ENCODE peak calls at places on chromosomes 16 and 17, in eight cellular contexts. One of them, this sample, is unnamed. For H3K9me3 and H3K4me1, the result is how much of the 10 kb centered on the place peaks cover.

GRCh38 chr17:77531002-77531401 is 390.2 kb downstream of the SEC14L1 start:
- DNase-seq in esophagus squamous epithelium: no peak
- DNase-seq in upper lobe of right lung: no peak
- DNase-seq in left ventricle myocardium inferior: no peak
- DNase-seq in BE2C: no peak
- DNase-seq in A549: no peak
- DNase-seq in transverse colon: no peak
- DNase-seq in ascending aorta: no peak
- DNase-seq in this sample: no peak

GRCh38 chr16:85607331-85607765 is 5.8 kb upstream of the GSE1 start:
- DNase-seq in esophagus squamous epithelium: no peak
- DNase-seq in upper lobe of right lung: no peak
- DNase-seq in left ventricle myocardium inferior: no peak
- DNase-seq in BE2C: peak
- DNase-seq in A549: no peak
- DNase-seq in transverse colon: peak
- DNase-seq in ascending aorta: no peak
- DNase-seq in this sample: no peak

GRCh38 chr17:67959510-67959909 is 36.8 kb downstream of the C17orf58 start:
- DNase-seq in esophagus squamous epithelium: no peak
- DNase-seq in upper lobe of right lung: no peak
- DNase-seq in left ventricle myocardium inferior: no peak
- DNase-seq in BE2C: no peak
- DNase-seq in A549: no peak
- DNase-seq in transverse colon: peak
- DNase-seq in ascending aorta: no peak
- DNase-seq in this sample: no peak

GRCh38 chr16:63289834-63290460 is 1253.7 kb upstream of the CDH8 start:
- DNase-seq in esophagus squamous epithelium: no peak
- DNase-seq in upper lobe of right lung: peak
- DNase-seq in left ventricle myocardium inferior: no peak
- DNase-seq in BE2C: peak
- DNase-seq in A549: peak
- DNase-seq in transverse colon: peak
- DNase-seq in ascending aorta: no peak
- DNase-seq in this sample: no peak

GRCh38 chr16:4264546-4264945 is 8.3 kb downstream of the TFAP4 start:
- DNase-seq in esophagus squamous epithelium: no peak
- DNase-seq in upper lobe of right lung: no peak
- DNase-seq in left ventricle myocardium inferior: no peak
- DNase-seq in BE2C: peak
- DNase-seq in A549: no peak
- DNase-seq in transverse colon: peak
- DNase-seq in ascending aorta: no peak
- DNase-seq in this sample: no peak

GRCh38 chr17:78777886-78778285 is 4.2 kb downstream of the CYTH1 start:
- DNase-seq in esophagus squamous epithelium: no peak
- DNase-seq in upper lobe of right lung: no peak
- DNase-seq in left ventricle myocardium inferior: no peak
- DNase-seq in BE2C: no peak
- DNase-seq in A549: no peak
- DNase-seq in transverse colon: no peak
- DNase-seq in ascending aorta: no peak
- DNase-seq in this sample: no peak

GRCh38 chr17:57715981-57716380 is 29.1 kb downstream of the CCDC182 start:
- DNase-seq in esophagus squamous epithelium: no peak
- DNase-seq in upper lobe of right lung: no peak
- DNase-seq in left ventricle myocardium inferior: no peak
- DNase-seq in BE2C: no peak
- DNase-seq in A549: no peak
- DNase-seq in transverse colon: no peak
- DNase-seq in ascending aorta: peak
- DNase-seq in this sample: no peak

GRCh38 chr16:555528-556478 is 4.4 kb upstream of the PRR35 start:
- DNase-seq in esophagus squamous epithelium: no peak
- DNase-seq in upper lobe of right lung: no peak
- DNase-seq in left ventricle myocardium inferior: no peak
- DNase-seq in BE2C: peak
- DNase-seq in A549: no peak
- DNase-seq in transverse colon: no peak
- DNase-seq in ascending aorta: no peak
- DNase-seq in this sample: no peak

GRCh38 chr17:60047590-60047989 is 31.1 kb downstream of the HEATR6 start:
- DNase-seq in esophagus squamous epithelium: no peak
- DNase-seq in upper lobe of right lung: no peak
- DNase-seq in left ventricle myocardium inferior: no peak
- DNase-seq in BE2C: no peak
- DNase-seq in A549: no peak
- DNase-seq in transverse colon: no peak
- DNase-seq in ascending aorta: no peak
- DNase-seq in this sample: no peak

GRCh38 chr16:56400458-56400857 is 24.9 kb downstream of the AMFR start:
- DNase-seq in esophagus squamous epithelium: no peak
- DNase-seq in upper lobe of right lung: no peak
- DNase-seq in left ventricle myocardium inferior: no peak
- DNase-seq in BE2C: no peak
- DNase-seq in A549: no peak
- DNase-seq in transverse colon: no peak
- DNase-seq in ascending aorta: no peak
- DNase-seq in this sample: no peak

GRCh38 chr17:39306509-39307212 is 80.9 kb upstream of the STAC2 start:
- DNase-seq in esophagus squamous epithelium: no peak
- DNase-seq in upper lobe of right lung: no peak
- DNase-seq in left ventricle myocardium inferior: no peak
- DNase-seq in BE2C: no peak
- DNase-seq in A549: no peak
- DNase-seq in transverse colon: no peak
- DNase-seq in ascending aorta: no peak
- DNase-seq in this sample: no peak

GRCh38 chr17:76513306-76513692 is 12.1 kb upstream of the RHBDF2 start:
- DNase-seq in esophagus squamous epithelium: no peak
- DNase-seq in upper lobe of right lung: no peak
- DNase-seq in left ventricle myocardium inferior: no peak
- DNase-seq in BE2C: no peak
- DNase-seq in A549: no peak
- DNase-seq in transverse colon: no peak
- DNase-seq in ascending aorta: no peak
- DNase-seq in this sample: no peak

GRCh38 chr16:58249780-58250478 is 44.9 kb downstream of the PRSS54 start:
- DNase-seq in esophagus squamous epithelium: no peak
- DNase-seq in upper lobe of right lung: peak
- DNase-seq in left ventricle myocardium inferior: peak
- DNase-seq in BE2C: peak
- DNase-seq in A549: peak
- DNase-seq in transverse colon: peak
- DNase-seq in ascending aorta: peak
- DNase-seq in this sample: peak

GRCh38 chr17:30095507-30096244 is 20.9 kb upstream of the NSRP1 start:
- DNase-seq in esophagus squamous epithelium: no peak
- DNase-seq in upper lobe of right lung: no peak
- DNase-seq in left ventricle myocardium inferior: no peak
- DNase-seq in BE2C: no peak
- DNase-seq in A549: peak
- DNase-seq in transverse colon: no peak
- DNase-seq in ascending aorta: no peak
- DNase-seq in this sample: no peak

GRCh38 chr17:48577946-48578615 is at the start of gene HOXB4:
- DNase-seq in esophagus squamous epithelium: no peak
- DNase-seq in upper lobe of right lung: no peak
- DNase-seq in left ventricle myocardium inferior: peak
- DNase-seq in BE2C: no peak
- DNase-seq in A549: no peak
- DNase-seq in transverse colon: peak
- DNase-seq in ascending aorta: peak
- DNase-seq in this sample: no peak

GRCh38 chr17:5135726-5136579 is 20.1 kb downstream of the USP6 start:
- DNase-seq in esophagus squamous epithelium: no peak
- DNase-seq in upper lobe of right lung: no peak
- DNase-seq in left ventricle myocardium inferior: no peak
- DNase-seq in BE2C: no peak
- DNase-seq in A549: no peak
- DNase-seq in transverse colon: no peak
- DNase-seq in ascending aorta: no peak
- DNase-seq in this sample: no peak

DNA sequence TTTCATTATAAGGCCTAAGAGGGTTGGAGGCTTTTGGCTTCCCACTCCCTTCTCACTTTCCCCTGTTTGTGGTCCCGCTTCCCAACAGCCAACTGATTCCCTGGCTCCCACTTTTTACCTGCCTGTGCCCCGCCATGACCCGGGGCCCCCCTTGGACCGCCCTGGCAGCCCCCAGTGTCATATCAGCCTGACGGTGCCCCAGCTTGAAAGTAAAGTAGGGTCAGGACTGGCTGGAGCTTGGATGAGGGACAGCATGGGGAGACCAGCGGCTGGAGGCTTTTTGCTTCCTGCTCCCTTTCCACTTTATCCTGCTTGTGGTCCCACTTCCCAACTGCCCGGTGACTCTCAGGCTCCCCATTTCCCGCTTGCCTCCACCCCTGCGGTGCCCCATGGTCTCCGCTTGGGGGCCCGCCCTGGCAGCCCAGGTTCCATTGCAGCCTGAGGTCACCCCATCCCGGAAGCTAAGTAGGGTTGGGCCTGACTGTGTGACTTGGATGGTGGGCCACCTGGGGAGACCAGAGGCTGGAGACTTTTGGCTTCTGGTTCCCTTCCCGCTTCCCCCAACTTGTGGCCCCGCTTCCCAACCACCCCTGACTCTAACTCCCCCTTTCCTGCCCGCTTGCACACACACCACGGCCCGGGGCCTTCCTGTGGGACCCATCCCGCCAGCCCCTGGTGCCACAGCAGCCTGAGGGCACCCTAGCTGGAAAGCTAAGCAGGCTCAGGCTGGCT is 2274.7 kb downstream of the TP53TG3F start:
- DNase-seq in esophagus squamous epithelium: no peak
- DNase-seq in upper lobe of right lung: no peak
- DNase-seq in left ventricle myocardium inferior: no peak
- DNase-seq in BE2C: no peak
- DNase-seq in A549: no peak
- DNase-seq in transverse colon: no peak
- DNase-seq in ascending aorta: peak
- DNase-seq in this sample: no peak
- H3K9me3 ChIP-seq in esophagus squamous epithelium: under half
- H3K9me3 ChIP-seq in upper lobe of right lung: under half
- H3K9me3 ChIP-seq in left ventricle myocardium inferior: under half
- H3K9me3 ChIP-seq in BE2C: under half
- H3K9me3 ChIP-seq in A549: under half
- H3K9me3 ChIP-seq in transverse colon: under half
- H3K9me3 ChIP-seq in ascending aorta: under half
- H3K9me3 ChIP-seq in this sample: under half

DNA sequence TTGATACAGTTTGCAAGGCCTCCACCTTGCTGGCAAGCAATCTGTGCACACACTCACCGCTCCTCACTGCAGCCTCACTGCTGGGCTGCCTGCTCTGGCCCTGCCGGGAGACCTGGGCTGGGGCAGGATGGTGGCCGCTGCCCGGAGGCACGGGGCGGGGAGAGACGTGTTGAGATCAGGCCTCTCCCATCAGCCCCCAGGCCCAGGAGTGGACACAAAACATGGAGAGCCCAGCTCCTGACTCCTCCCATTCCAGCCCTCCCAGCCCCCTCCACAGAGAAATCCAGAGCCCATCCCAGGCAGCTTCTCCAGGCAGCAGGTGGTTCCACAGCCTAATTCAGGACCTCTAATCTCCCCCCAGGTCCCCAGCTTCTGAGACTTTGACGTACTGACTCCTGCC is 23.1 kb upstream of the RPL38 start:
- DNase-seq in esophagus squamous epithelium: no peak
- DNase-seq in upper lobe of right lung: no peak
- DNase-seq in left ventricle myocardium inferior: no peak
- DNase-seq in BE2C: no peak
- DNase-seq in A549: no peak
- DNase-seq in transverse colon: no peak
- DNase-seq in ascending aorta: no peak
- DNase-seq in this sample: no peak
- H3K4me1 ChIP-seq in esophagus squamous epithelium: under half
- H3K4me1 ChIP-seq in upper lobe of right lung: under half
- H3K4me1 ChIP-seq in left ventricle myocardium inferior: under half
- H3K4me1 ChIP-seq in BE2C: under half
- H3K4me1 ChIP-seq in A549: under half
- H3K4me1 ChIP-seq in transverse colon: under half
- H3K4me1 ChIP-seq in ascending aorta: under half
- H3K4me1 ChIP-seq in this sample: under half

GRCh38 chr17:69208640-69209039 is 20.0 kb downstream of the ABCA10 start:
- DNase-seq in esophagus squamous epithelium: no peak
- DNase-seq in upper lobe of right lung: no peak
- DNase-seq in left ventricle myocardium inferior: no peak
- DNase-seq in BE2C: no peak
- DNase-seq in A549: no peak
- DNase-seq in transverse colon: no peak
- DNase-seq in ascending aorta: no peak
- DNase-seq in this sample: no peak

GRCh38 chr17:69218986-69219385 is 9.6 kb downstream of the ABCA10 start:
- DNase-seq in esophagus squamous epithelium: no peak
- DNase-seq in upper lobe of right lung: no peak
- DNase-seq in left ventricle myocardium inferior: no peak
- DNase-seq in BE2C: no peak
- DNase-seq in A549: no peak
- DNase-seq in transverse colon: no peak
- DNase-seq in ascending aorta: no peak
- DNase-seq in this sample: no peak

GRCh38 chr17:69213059-69213813 is 15.4 kb downstream of the ABCA10 start:
- DNase-seq in esophagus squamous epithelium: no peak
- DNase-seq in upper lobe of right lung: no peak
- DNase-seq in left ventricle myocardium inferior: no peak
- DNase-seq in BE2C: no peak
- DNase-seq in A549: peak
- DNase-seq in transverse colon: no peak
- DNase-seq in ascending aorta: no peak
- DNase-seq in this sample: no peak
- TF ChIP-seq CTCF in esophagus squamous epithelium: no peak
- TF ChIP-seq CTCF in upper lobe of right lung: no peak
- TF ChIP-seq CTCF in left ventricle myocardium inferior: no peak
- TF ChIP-seq CTCF in BE2C: no peak
- TF ChIP-seq CTCF in A549: no peak
- TF ChIP-seq CTCF in transverse colon: no peak
- TF ChIP-seq CTCF in ascending aorta: no peak
- TF ChIP-seq CTCF in this sample: no peak

GRCh38 chr16:24011237-24011636 is 175.5 kb downstream of the PRKCB start:
- DNase-seq in esophagus squamous epithelium: no peak
- DNase-seq in upper lobe of right lung: no peak
- DNase-seq in left ventricle myocardium inferior: no peak
- DNase-seq in BE2C: no peak
- DNase-seq in A549: no peak
- DNase-seq in transverse colon: peak
- DNase-seq in ascending aorta: no peak
- DNase-seq in this sample: no peak

GRCh38 chr16:24009955-24010354 is 174.2 kb downstream of the PRKCB start:
- DNase-seq in esophagus squamous epithelium: no peak
- DNase-seq in upper lobe of right lung: no peak
- DNase-seq in left ventricle myocardium inferior: no peak
- DNase-seq in BE2C: no peak
- DNase-seq in A549: no peak
- DNase-seq in transverse colon: no peak
- DNase-seq in ascending aorta: no peak
- DNase-seq in this sample: no peak

GRCh38 chr16:24013054-24013636 is 177.4 kb downstream of the PRKCB start:
- DNase-seq in esophagus squamous epithelium: no peak
- DNase-seq in upper lobe of right lung: no peak
- DNase-seq in left ventricle myocardium inferior: no peak
- DNase-seq in BE2C: no peak
- DNase-seq in A549: no peak
- DNase-seq in transverse colon: no peak
- DNase-seq in ascending aorta: no peak
- DNase-seq in this sample: no peak

GRCh38 chr16:24009060-24009459 is 173.3 kb downstream of the PRKCB start:
- DNase-seq in esophagus squamous epithelium: no peak
- DNase-seq in upper lobe of right lung: no peak
- DNase-seq in left ventricle myocardium inferior: no peak
- DNase-seq in BE2C: no peak
- DNase-seq in A549: no peak
- DNase-seq in transverse colon: no peak
- DNase-seq in ascending aorta: no peak
- DNase-seq in this sample: no peak

GRCh38 chr16:24010440-24011089 is 174.8 kb downstream of the PRKCB start:
- DNase-seq in esophagus squamous epithelium: peak
- DNase-seq in upper lobe of right lung: peak
- DNase-seq in left ventricle myocardium inferior: peak
- DNase-seq in BE2C: peak
- DNase-seq in A549: peak
- DNase-seq in transverse colon: peak
- DNase-seq in ascending aorta: peak
- DNase-seq in this sample: peak
- H3K9me3 ChIP-seq in esophagus squamous epithelium: under half
- H3K9me3 ChIP-seq in upper lobe of right lung: under half
- H3K9me3 ChIP-seq in left ventricle myocardium inferior: under half
- H3K9me3 ChIP-seq in BE2C: under half
- H3K9me3 ChIP-seq in A549: under half
- H3K9me3 ChIP-seq in transverse colon: under half
- H3K9me3 ChIP-seq in ascending aorta: under half
- H3K9me3 ChIP-seq in this sample: under half